ENCODE peak calls at places on chromosomes 13 and 19, in four cellular contexts. S is fibroblast of lung, W is HCT116, D is DND-41. C is an unnamed sample.

GRCh38 chr13:31638577-31638976 is 100.7 kb upstream of the RXFP2 start:
- DNase-seq in S (peak), W (no peak), D (no peak), C (no peak)

GRCh38 chr13:62357887-62358645 is 942.4 kb upstream of the PCDH20 start:
- DNase-seq in S (peak), W (peak), D (no peak), C (peak)

GRCh38 chr19:13015361-13016231 is 20.3 kb downstream of the NFIX start:
- DNase-seq in S (peak), W (no peak), D (no peak), C (no peak)

GRCh38 chr13:40974460-40975407 is 44.4 kb downstream of the ELF1 start:
- DNase-seq in S (peak), W (peak), D (peak), C (peak)

GRCh38 chr19:33298146-33298911 is 4.0 kb downstream of the CEBPA start:
- DNase-seq in S (no peak), W (no peak), D (no peak), C (no peak)

GRCh38 chr19:2135474-2136402 is 15.6 kb downstream of the AP3D1 start:
- DNase-seq in S (no peak), W (no peak), D (no peak), C (no peak)

GRCh38 chr13:32425158-32425557 is 2.8 kb downstream of the N4BP2L1 start:
- DNase-seq in S (no peak), W (no peak), D (no peak), C (no peak)

GRCh38 chr13:44180876-44181536 is 192.6 kb upstream of the SERP2 start:
- DNase-seq in S (no peak), W (no peak), D (no peak), C (no peak)

GRCh38 chr13:98508280-98509074 is 68.4 kb downstream of the STK24 start:
- DNase-seq in S (peak), W (peak), D (no peak), C (no peak)

GRCh38 chr13:75813323-75813722 is 177.2 kb downstream of the LMO7 start:
- DNase-seq in S (no peak), W (no peak), D (no peak), C (no peak)

GRCh38 chr13:44243198-44243852 is 130.3 kb upstream of the SERP2 start:
- DNase-seq in S (peak), W (peak), D (peak), C (peak)

GRCh38 chr19:18792661-18793060 is 1.6 kb upstream of the COMP start:
- DNase-seq in S (no peak), W (no peak), D (no peak), C (no peak)

GRCh38 chr13:106052200-106052767 is 483.2 kb downstream of the EFNB2 start:
- DNase-seq in S (peak), W (no peak), D (no peak), C (no peak)

GRCh38 chr13:71339010-71339409 is 528.0 kb downstream of the DACH1 start:
- DNase-seq in S (no peak), W (no peak), D (no peak), C (no peak)

GRCh38 chr19:44668985-44669764 is 2.1 kb upstream of the CEACAM19 start:
- DNase-seq in S (no peak), W (no peak), D (no peak), C (peak)

GRCh38 chr13:74287672-74288169 is 153.5 kb upstream of the KLF12 start:
- DNase-seq in S (peak), W (no peak), D (peak), C (peak)

GRCh38 chr19:47381121-47381520 is 32.0 kb downstream of the DHX34 start:
- DNase-seq in S (no peak), W (no peak), D (no peak), C (peak)

GRCh38 chr13:75836441-75836840 is 200.3 kb downstream of the LMO7 start:
- DNase-seq in S (no peak), W (no peak), D (no peak), C (no peak)

GRCh38 chr13:101150998-101151397 is 265.3 kb downstream of the NALCN start:
- DNase-seq in S (peak), W (no peak), D (no peak), C (peak)

GRCh38 chr19:11479470-11480080 is 1.3 kb downstream of the ELAVL3 start:
- DNase-seq in S (no peak), W (no peak), D (no peak), C (no peak)

GRCh38 chr19:46492841-46493235 is 2.8 kb downstream of the PNMA8B start:
- DNase-seq in S (no peak), W (no peak), D (no peak), C (no peak)

GRCh38 chr13:89153941-89154340 is 1482.8 kb downstream of the SLITRK5 start:
- DNase-seq in S (no peak), W (no peak), D (no peak), C (no peak)

GRCh38 chr19:10820173-10820572 is 15.8 kb downstream of the TMED1 start:
- DNase-seq in S (no peak), W (no peak), D (no peak), C (no peak)

GRCh38 chr19:1746401-1747284 is 6.7 kb upstream of the ONECUT3 start:
- DNase-seq in S (no peak), W (peak), D (no peak), C (peak)

GRCh38 chr19:54430306-54431254 is 15.3 kb downstream of the TTYH1 start:
- DNase-seq in S (peak), W (peak), D (peak), C (peak)

GRCh38 chr13:48037346-48038173 is at the start of gene NUDT15:
- DNase-seq in S (peak), W (peak), D (peak), C (peak)

GRCh38 chr19:51417807-51418152 is 338 bp upstream of the SIGLEC10 start:
- DNase-seq in S (no peak), W (no peak), D (no peak), C (no peak)

GRCh38 chr19:10566658-10567410 is 1.0 kb upstream of the KRI1 start:
- DNase-seq in S (no peak), W (no peak), D (peak), C (peak)

GRCh38 chr13:51000058-51000457 is 90.5 kb downstream of the RNASEH2B start:
- DNase-seq in S (no peak), W (no peak), D (no peak), C (no peak)

GRCh38 chr13:89827552-89827951 is 1519.9 kb upstream of the MIR17HG start:
- DNase-seq in S (peak), W (no peak), D (no peak), C (no peak)

GRCh38 chr13:19862511-19863313 is 737 bp downstream of the ZMYM5 start:
- DNase-seq in S (peak), W (no peak), D (peak), C (peak)

GRCh38 chr13:41075034-41075433 is 13.7 kb downstream of the WBP4 start:
- DNase-seq in S (peak), W (no peak), D (no peak), C (peak)

GRCh38 chr13:32783067-32783466 is 196.8 kb downstream of the PDS5B start:
- DNase-seq in S (peak), W (no peak), D (peak), C (no peak)

GRCh38 chr19:12113121-12113520 is 27.0 kb downstream of the ZNF20 start:
- DNase-seq in S (no peak), W (no peak), D (no peak), C (peak)

GRCh38 chr13:32443111-32443510 is 15.2 kb upstream of the N4BP2L1 start:
- DNase-seq in S (peak), W (peak), D (peak), C (peak)

GRCh38 chr19:19866599-19867248 is 1.0 kb downstream of the ZNF253 start:
- DNase-seq in S (peak), W (no peak), D (peak), C (peak)

GRCh38 chr19:19860756-19861390 is 4.8 kb upstream of the ZNF253 start:
- DNase-seq in S (no peak), W (no peak), D (no peak), C (no peak)

GRCh38 chr19:19871932-19872331 is 6.2 kb downstream of the ZNF253 start:
- DNase-seq in S (no peak), W (no peak), D (no peak), C (no peak)

DNA sequence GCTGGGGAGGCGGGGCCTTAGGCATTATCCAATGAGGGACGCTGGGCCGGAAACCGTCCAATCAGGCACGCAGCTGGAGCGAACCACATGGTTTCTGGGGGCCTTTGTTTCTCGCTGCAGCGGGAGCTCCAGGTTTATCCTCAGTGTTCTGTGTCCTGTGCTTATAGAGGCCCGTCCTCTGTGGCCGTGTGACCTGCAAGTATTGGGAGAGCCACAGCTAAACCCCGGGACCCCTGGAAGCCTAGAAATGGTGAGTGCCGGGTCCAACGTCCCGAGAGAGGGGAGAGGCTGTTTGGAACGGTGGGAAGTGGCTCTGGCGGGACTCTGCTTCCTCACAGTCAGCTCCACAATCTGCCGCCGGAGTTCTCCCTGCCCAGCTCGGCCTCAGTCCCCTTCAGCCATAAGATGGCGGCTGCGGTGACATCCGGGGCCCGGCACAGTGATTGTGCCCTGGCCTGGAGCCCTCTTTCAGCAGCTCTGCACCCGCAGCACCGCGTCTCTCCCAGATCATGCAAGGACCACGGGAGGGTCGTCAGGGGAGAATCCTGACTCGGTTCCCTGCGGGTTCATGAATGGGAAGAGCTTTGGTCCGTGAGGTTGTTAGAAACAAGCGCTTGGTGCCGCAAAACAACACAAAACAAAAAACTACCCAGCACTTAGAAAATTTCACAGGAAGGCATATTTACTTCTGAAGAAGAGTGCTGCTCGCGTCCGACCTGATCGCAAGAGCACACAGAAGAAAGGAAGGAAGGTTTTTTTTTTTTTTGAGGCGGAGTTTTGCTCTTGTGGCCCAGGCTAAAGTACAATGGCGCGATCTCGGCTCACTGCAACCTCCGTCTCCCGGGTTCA is at the start of gene ZNF253:
- DNase-seq in S (peak), W (no peak), D (peak), C (peak)
- H3K9ac ChIP-seq in S (peak), W (no peak), D (peak), C (peak)

GRCh38 chr13:33789067-33789606 is 28.8 kb upstream of the RFC3 start:
- DNase-seq in S (no peak), W (no peak), D (no peak), C (peak)

GRCh38 chr13:33789757-33790156 is 28.2 kb upstream of the RFC3 start:
- DNase-seq in S (no peak), W (no peak), D (no peak), C (no peak)

GRCh38 chr13:33785384-33785783 is 32.6 kb upstream of the RFC3 start:
- DNase-seq in S (no peak), W (no peak), D (no peak), C (no peak)

GRCh38 chr13:33784738-33785137 is 33.2 kb upstream of the RFC3 start:
- DNase-seq in S (no peak), W (no peak), D (no peak), C (no peak)

GRCh38 chr13:33787051-33787591 is 30.8 kb upstream of the RFC3 start:
- DNase-seq in S (no peak), W (no peak), D (peak), C (peak)
- H3K4me3 ChIP-seq in S (peak), W (no peak), D (peak), C (peak)

GRCh38 chr19:35757231-35757748 is 461 bp upstream of the HSPB6 start:
- DNase-seq in S (peak), W (no peak), D (no peak), C (peak)
- H2AFZ ChIP-seq in S (no peak), W (no peak), D (peak), C (no peak)

GRCh38 chr19:5719274-5719960 is 529 bp downstream of the LONP1 start:
- DNase-seq in S (no peak), W (no peak), D (no peak), C (peak)
- H3K9ac ChIP-seq in S (peak), W (peak), D (peak), C (peak)

DNA sequence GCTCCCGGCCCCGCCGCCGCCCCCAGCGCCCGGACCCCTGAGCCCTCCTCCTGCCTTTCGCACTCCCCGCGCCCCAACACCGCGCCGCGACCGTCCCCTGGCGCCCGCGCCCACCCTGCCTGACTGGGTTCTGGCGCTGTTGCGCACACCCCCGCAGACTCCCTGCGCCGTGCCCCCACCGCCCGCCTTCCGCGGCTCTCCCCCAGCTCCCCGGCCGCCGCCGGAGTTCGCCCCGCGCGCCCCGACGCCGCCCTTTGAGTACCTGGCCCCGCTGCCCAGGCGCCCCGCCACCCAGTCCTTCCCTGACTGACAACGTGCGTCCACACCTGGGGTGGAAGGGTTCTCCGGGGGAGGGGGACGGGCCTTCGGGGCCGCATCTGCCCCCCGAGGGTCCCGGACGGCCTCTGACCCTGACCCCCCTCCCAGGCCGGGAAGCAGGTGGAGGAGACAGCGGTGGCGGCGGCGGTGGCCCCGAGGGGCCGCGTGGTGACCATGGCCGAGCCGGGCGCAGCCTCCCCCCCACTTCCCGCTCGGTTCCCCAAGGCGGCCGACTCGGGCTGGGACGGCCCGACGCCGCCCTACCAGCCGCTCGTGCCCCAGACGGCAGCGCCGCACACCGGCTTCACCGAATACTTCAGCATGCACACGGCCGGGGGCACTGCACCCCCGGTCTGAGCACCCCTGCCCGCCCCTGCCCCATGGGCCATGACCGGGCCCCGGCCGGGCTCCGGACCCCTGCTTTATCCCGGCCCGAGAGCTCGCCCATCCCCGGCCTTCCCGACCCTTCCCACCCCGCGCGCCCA is 1.4 kb upstream of the MEGF8 start:
- DNase-seq in S (no peak), W (no peak), D (no peak), C (peak)
- H3K4me3 ChIP-seq in S (no peak), W (no peak), D (no peak), C (peak)

DNA sequence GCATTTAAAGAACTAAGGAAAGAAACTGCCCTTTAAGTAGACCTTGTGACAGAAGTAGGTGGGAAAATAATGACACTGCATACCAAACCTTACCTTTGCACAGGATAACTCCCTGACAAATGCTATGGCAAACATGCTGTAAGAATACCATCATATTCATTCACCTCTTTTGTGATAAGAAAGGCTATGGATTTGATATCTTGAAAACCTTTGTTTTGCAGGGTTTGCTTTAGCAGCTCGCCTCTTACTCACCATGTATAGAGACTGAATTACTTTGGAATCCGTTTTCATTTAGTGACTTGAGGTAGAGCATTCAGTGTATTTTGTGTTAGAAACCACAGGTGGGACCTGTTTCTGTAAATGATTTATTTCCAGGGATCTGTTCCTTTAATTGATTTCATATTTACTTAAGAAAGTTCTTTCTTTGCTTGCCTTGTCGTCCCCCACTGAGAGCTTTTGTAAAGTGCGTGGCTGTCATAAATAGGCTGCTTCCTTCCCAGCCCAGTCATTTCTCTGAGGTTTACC is 80.2 kb downstream of the KLF5 start:
- DNase-seq in S (no peak), W (no peak), D (no peak), C (no peak)
- H2AFZ ChIP-seq in S (no peak), W (peak), D (no peak), C (no peak)

GRCh38 chr13:99967498-99967883 is 4.1 kb downstream of the ZIC5 start:
- DNase-seq in S (no peak), W (no peak), D (no peak), C (no peak)
- H3K9ac ChIP-seq in S (no peak), W (peak), D (no peak), C (no peak)

GRCh38 chr13:113122571-113123225 is at the start of gene F10:
- DNase-seq in S (peak), W (peak), D (no peak), C (no peak)
- H3K4me3 ChIP-seq in S (peak), W (peak), D (no peak), C (no peak)